ENCODE peak calls at places on chromosome 14, in four cellular contexts. F is NCI-H1105 treated with DMSO at 0.1 percent for 48 hours; K is HuH-7; B is CD4-positive, alpha-beta T cell. R is an unnamed sample.

GRCh38 chr14:63011609-63012008 is 33.6 kb downstream of the KCNH5 start:
- DNase-seq in K (no peak), F (no peak), B (no peak), R (no peak)

GRCh38 chr14:91302391-91302790 is 57.9 kb upstream of the GPR68 start:
- DNase-seq in K (no peak), B (no peak), F (no peak), R (no peak)

GRCh38 chr14:32077081-32078029 is at the start of gene ARHGAP5:
- DNase-seq in B (peak; percentile 58), F (peak; percentile 67), K (peak; percentile 83), R (no peak)

GRCh38 chr14:99574099-99574880 is 29.7 kb downstream of the CCDC85C start:
- DNase-seq in K (peak; percentile 74), B (no peak), F (no peak), R (no peak)

GRCh38 chr14:93984987-93985410 is 8.6 kb upstream of the ASB2 start:
- DNase-seq in F (no peak), K (peak; percentile 77), B (no peak), R (no peak)

GRCh38 chr14:37246427-37246829 is 48.7 kb downstream of the MIPOL1 start:
- DNase-seq in B (no peak), F (peak; percentile 99), K (no peak), R (peak; percentile 70)

GRCh38 chr14:71266994-71267636 is 359.9 kb downstream of the PCNX1 start:
- DNase-seq in K (no peak), F (no peak), B (no peak), R (no peak)

GRCh38 chr14:75277000-75277795 is 1.4 kb upstream of the FOS start:
- DNase-seq in F (peak; percentile 72), K (peak; percentile 80), B (peak; percentile 51), R (no peak)

R was measured in LNCaP clone FGC.